ENCODE peak calls at places on chromosomes 6 and 20, in eight cellular contexts. M is astrocyte of the cerebellum, Y is head of caudate nucleus, E is frontal cortex, P is hippocampal formation, Q is EL, L is lower lobe of right lung, J is NCI-H774. I is an unnamed sample.

GRCh38 chr6:30091577-30092381 is 16.2 kb upstream of the RNF39 start:
- DNase-seq in M (no peak), Y (no peak), E (no peak), P (no peak), Q (peak; percentile 92), L (peak; percentile 79), J (no peak), I (no peak)

GRCh38 chr20:19090332-19090731 is 122.1 kb upstream of the SLC24A3 start:
- DNase-seq in M (no peak), Y (no peak), E (no peak), P (no peak), Q (no peak), L (no peak), J (no peak), I (no peak)

GRCh38 chr6:106089981-106090380 is 3.8 kb downstream of the PRDM1 start:
- DNase-seq in M (no peak), Y (no peak), E (no peak), P (no peak), Q (peak; percentile 68), L (no peak), J (no peak), I (peak; percentile 4)

GRCh38 chr6:26331809-26332226 is 33.2 kb upstream of the BTN3A2 start:
- DNase-seq in M (no peak), Y (no peak), E (no peak), P (no peak), Q (peak; percentile 13), L (no peak), J (no peak), I (no peak)

GRCh38 chr20:63103402-63104311 is 96.9 kb upstream of the BHLHE23 start:
- DNase-seq in M (no peak), Y (no peak), E (no peak), P (no peak), Q (peak; percentile 11), L (peak; percentile 34), J (no peak), I (no peak)

GRCh38 chr20:45833030-45833882 is at the start of gene SNX21:
- DNase-seq in M (peak; percentile 72), Y (peak; percentile 85), E (peak; percentile 73), P (peak; percentile 74), Q (peak; percentile 95), L (peak; percentile 82), J (peak; percentile 32), I (peak; percentile 44)

GRCh38 chr20:39195495-39196129 is 233.5 kb downstream of the DHX35 start:
- DNase-seq in M (no peak), Y (no peak), E (no peak), P (no peak), Q (no peak), L (no peak), J (no peak), I (no peak)

GRCh38 chr6:89050155-89050554 is 30.4 kb upstream of the PNRC1 start:
- DNase-seq in M (no peak), Y (no peak), E (no peak), P (no peak), Q (no peak), L (no peak), J (no peak), I (no peak)

GRCh38 chr20:51712501-51713212 is 55.5 kb downstream of the ATP9A start:
- DNase-seq in M (peak; percentile 27), Y (peak; percentile 58), E (peak; percentile 37), P (peak; percentile 40), Q (no peak), L (no peak), J (no peak), I (peak; percentile 59)

GRCh38 chr6:13253272-13253671 is 75.1 kb downstream of the TBC1D7 start:
- DNase-seq in M (no peak), Y (no peak), E (no peak), P (no peak), Q (no peak), L (no peak), J (no peak), I (no peak)

GRCh38 chr20:56989516-56989915 is 276.9 kb downstream of the BMP7 start:
- DNase-seq in M (no peak), Y (no peak), E (no peak), P (no peak), Q (peak; percentile 14), L (no peak), J (no peak), I (no peak)

GRCh38 chr6:24718449-24719124 is 367 bp downstream of the C6orf62 start:
- DNase-seq in M (no peak), Y (no peak), E (no peak), P (no peak), Q (no peak), L (no peak), J (no peak), I (no peak)

GRCh38 chr6:137882225-137882961 is 15.3 kb downstream of the TNFAIP3 start:
- DNase-seq in M (peak; percentile 36), Y (no peak), E (no peak), P (no peak), Q (no peak), L (no peak), J (no peak), I (no peak)

GRCh38 chr20:24721891-24722530 is 227.1 kb upstream of the CST7 start:
- DNase-seq in M (no peak), Y (peak; percentile 25), E (no peak), P (no peak), Q (no peak), L (no peak), J (no peak), I (peak; percentile 100)

GRCh38 chr6:32153252-32153834 is 598 bp upstream of the PPT2 start:
- DNase-seq in M (no peak), Y (no peak), E (no peak), P (peak; percentile 36), Q (peak; percentile 60), L (peak; percentile 68), J (no peak), I (peak; percentile 89)

GRCh38 chr6:101286146-101286545 is 107.4 kb upstream of the GRIK2 start:
- DNase-seq in M (no peak), Y (no peak), E (no peak), P (no peak), Q (no peak), L (no peak), J (no peak), I (no peak)

GRCh38 chr6:16649895-16650294 is 111.4 kb downstream of the ATXN1 start:
- DNase-seq in M (no peak), Y (no peak), E (no peak), P (no peak), Q (no peak), L (no peak), J (no peak), I (no peak)

GRCh38 chr6:1893470-1894130 is 283.9 kb downstream of the FOXC1 start:
- DNase-seq in M (no peak), Y (no peak), E (no peak), P (no peak), Q (no peak), L (no peak), J (no peak), I (no peak)

GRCh38 chr6:135814043-135814442 is 37.5 kb upstream of the PDE7B start:
- DNase-seq in M (no peak), Y (no peak), E (no peak), P (no peak), Q (no peak), L (no peak), J (no peak), I (no peak)

GRCh38 chr6:40011844-40012243 is 77.6 kb upstream of the MOCS1 start:
- DNase-seq in M (no peak), Y (no peak), E (no peak), P (no peak), Q (no peak), L (no peak), J (no peak), I (no peak)

GRCh38 chr6:25157183-25157582 is 122.0 kb upstream of the CARMIL1 start:
- DNase-seq in M (no peak), Y (no peak), E (no peak), P (no peak), Q (no peak), L (no peak), J (no peak), I (no peak)

GRCh38 chr20:11814276-11814675 is 103.4 kb upstream of the BTBD3 start:
- DNase-seq in M (no peak), Y (no peak), E (no peak), P (no peak), Q (peak; percentile 85), L (no peak), J (no peak), I (no peak)

GRCh38 chr6:27752038-27752885 is 159.9 kb downstream of the OR2B2 start:
- DNase-seq in M (peak; percentile 76), Y (peak; percentile 63), E (no peak), P (no peak), Q (peak; percentile 84), L (peak; percentile 60), J (peak; percentile 74), I (peak; percentile 87)

GRCh38 chr20:36205026-36205425 is 31.3 kb upstream of the AAR2 start:
- DNase-seq in M (no peak), Y (no peak), E (no peak), P (no peak), Q (no peak), L (no peak), J (no peak), I (no peak)

GRCh38 chr20:17721802-17722486 is 22.2 kb downstream of the BANF2 start:
- DNase-seq in M (no peak), Y (no peak), E (peak; percentile 19), P (no peak), Q (no peak), L (no peak), J (no peak), I (no peak)

GRCh38 chr20:38073307-38074010 is 39.9 kb downstream of the RPRD1B start:
- DNase-seq in M (peak; percentile 98), Y (no peak), E (peak; percentile 39), P (no peak), Q (peak; percentile 96), L (no peak), J (no peak), I (peak; percentile 80)

GRCh38 chr20:46227275-46227767 is 81.0 kb downstream of the CDH22 start:
- DNase-seq in M (no peak), Y (no peak), E (no peak), P (no peak), Q (no peak), L (no peak), J (no peak), I (no peak)

GRCh38 chr6:8057263-8057662 is 6.9 kb downstream of the BLOC1S5 start:
- DNase-seq in M (no peak), Y (no peak), E (no peak), P (no peak), Q (no peak), L (no peak), J (no peak), I (no peak)

GRCh38 chr6:16764188-16764950 is 3.1 kb upstream of the ATXN1 start:
- DNase-seq in M (no peak), Y (no peak), E (no peak), P (no peak), Q (peak; percentile 64), L (no peak), J (no peak), I (no peak)

GRCh38 chr6:73388800-73389512 is 5.7 kb upstream of the DDX43 start:
- DNase-seq in M (no peak), Y (peak; percentile 74), E (peak; percentile 45), P (peak; percentile 5), Q (peak; percentile 79), L (peak; percentile 70), J (peak; percentile 72), I (peak; percentile 67)

GRCh38 chr6:16352258-16352635 is 113.9 kb downstream of the GMPR start:
- DNase-seq in M (no peak), Y (no peak), E (no peak), P (no peak), Q (peak; percentile 57), L (no peak), J (no peak), I (no peak)